ENCODE peak calls at places on chromosomes 4 and X, in four cellular contexts. U is mammary epithelial cell, A is lung, T is adrenal gland. G is an unnamed sample.

GRCh38 chrX:66074920-66075879 is 35.3 kb upstream of the VSIG4 start:
- DNase-seq in T (peak), A (no peak), U (no peak), G (no peak)

GRCh38 chr4:128416921-128417320 is 129.3 kb upstream of the PGRMC2 start:
- DNase-seq in U (no peak), T (no peak), A (no peak), G (peak)

GRCh38 chr4:71441186-71442169 is 102.7 kb downstream of the SLC4A4 start:
- DNase-seq in T (no peak), A (no peak), U (peak), G (no peak)

GRCh38 chr4:184375027-184375426 is 99.3 kb downstream of the IRF2 start:
- DNase-seq in T (no peak), U (peak), A (no peak), G (no peak)

GRCh38 chrX:150038977-150039599 is 100.8 kb upstream of the EOLA2 start:
- DNase-seq in A (no peak), T (no peak), U (no peak), G (no peak)

GRCh38 chr4:139189417-139189749 is 12.4 kb upstream of the ELF2 start:
- DNase-seq in U (no peak), A (no peak), T (no peak), G (no peak)

GRCh38 chrX:69189972-69190371 is 24.7 kb upstream of the PJA1 start:
- DNase-seq in A (peak), U (no peak), T (no peak), G (no peak)

GRCh38 chr4:147801820-147802219 is 69.9 kb downstream of the ARHGAP10 start:
- DNase-seq in T (no peak), A (no peak), U (no peak), G (no peak)

GRCh38 chr4:116150152-116150551 is 935.2 kb downstream of the TRAM1L1 start:
- DNase-seq in T (no peak), U (no peak), A (no peak), G (no peak)

DNA sequence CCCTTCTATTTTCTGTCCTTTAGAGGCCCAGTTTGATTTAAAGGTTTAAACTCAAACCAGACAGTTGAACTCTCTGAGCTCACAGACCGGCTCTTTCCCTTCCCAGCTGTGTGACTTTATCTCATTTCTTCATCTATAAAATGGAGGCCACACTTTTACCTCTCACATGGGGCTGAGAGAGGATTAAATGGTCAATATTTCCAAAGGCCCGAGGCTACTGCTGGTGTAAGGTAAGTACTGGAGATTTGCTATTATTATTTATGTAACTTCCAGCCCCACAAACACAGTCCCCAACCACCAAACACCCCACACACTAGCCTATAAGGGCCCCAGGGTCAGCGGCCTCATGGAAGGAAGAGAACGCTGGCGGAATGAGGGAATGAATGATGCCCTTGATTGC is 13.6 kb upstream of the CYTL1 start:
- DNase-seq in A (no peak), U (no peak), T (no peak), G (no peak)
- TF ChIP-seq CTCF in A (no peak), U (no peak), T (no peak), G (no peak)

DNA sequence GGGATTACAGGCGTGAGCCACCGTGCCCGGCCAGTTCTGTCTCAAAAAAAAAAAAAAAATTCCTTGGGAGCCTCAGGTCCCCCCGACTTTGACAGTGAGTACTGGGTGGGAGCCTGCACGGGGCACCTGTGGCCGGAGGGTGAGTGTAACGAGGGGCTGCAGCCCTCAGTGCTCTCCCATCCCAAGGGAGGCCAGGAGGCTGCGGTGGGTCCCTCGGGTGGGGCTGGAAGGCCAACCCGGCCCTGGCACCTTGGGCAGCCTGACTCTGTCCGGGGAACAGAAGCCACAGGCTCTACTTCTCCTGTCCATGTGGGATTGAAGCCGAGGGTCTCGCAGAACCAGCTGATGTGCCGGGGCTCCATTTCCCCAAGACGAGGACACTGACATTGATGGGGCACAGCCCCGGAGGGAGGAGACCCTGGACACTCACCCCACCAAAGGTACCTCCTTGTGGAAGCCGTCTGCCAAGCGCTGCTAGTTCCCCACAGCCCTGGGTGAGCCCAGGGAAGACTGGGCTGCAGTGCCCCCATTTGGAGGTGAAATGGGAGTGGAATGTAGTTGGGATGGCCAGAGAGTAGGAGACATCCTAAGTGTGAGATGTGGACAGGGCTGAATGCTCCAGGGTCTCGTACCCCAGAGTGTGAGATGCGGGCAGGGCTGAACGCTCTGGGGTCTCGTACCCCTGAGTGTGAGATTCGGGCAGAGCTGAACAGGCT is 2.3 kb upstream of the SLC26A1 start:
- DNase-seq in T (no peak), U (no peak), A (no peak), G (no peak)
- TF ChIP-seq CTCF in T (no peak), U (peak), A (no peak), G (no peak)

DNA sequence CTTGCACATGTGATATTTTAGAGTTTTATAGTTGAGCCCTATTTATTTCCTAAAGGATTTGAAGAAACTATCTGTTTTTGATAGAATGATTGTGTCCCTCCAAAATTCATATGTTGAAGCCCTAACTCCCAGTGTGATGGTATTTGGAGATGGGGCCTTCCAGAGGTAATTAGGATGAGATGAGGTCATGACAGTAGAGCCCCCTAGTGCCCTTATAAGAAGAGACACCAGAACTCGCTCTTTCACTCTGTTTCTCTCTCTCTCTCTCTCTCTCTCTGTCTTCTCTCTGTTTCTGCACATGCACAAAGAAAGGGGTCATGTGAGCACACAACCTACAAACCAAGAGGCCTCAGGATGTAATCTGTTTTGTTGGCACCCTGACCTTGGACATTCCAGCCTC is 921.9 kb upstream of the DIAPH2 start:
- DNase-seq in A (no peak), U (no peak), T (no peak), G (no peak)
- TF ChIP-seq CTCF in A (no peak), U (peak), T (no peak), G (peak)

GRCh38 chr4:126223784-126224407 is 909.1 kb downstream of the FAT4 start:
- DNase-seq in T (no peak), U (peak), A (no peak), G (no peak)
- TF ChIP-seq CTCF in T (peak), U (peak), A (no peak), G (peak)

GRCh38 chrX:63934160-63934559 is 149.1 kb upstream of the ARHGEF9 start:
- DNase-seq in A (no peak), T (no peak), U (no peak), G (no peak)

GRCh38 chrX:63932907-63933306 is 147.9 kb upstream of the ARHGEF9 start:
- DNase-seq in U (no peak), A (no peak), T (no peak), G (no peak)

GRCh38 chrX:63932006-63932405 is 147.0 kb upstream of the ARHGEF9 start:
- DNase-seq in U (no peak), A (no peak), T (no peak), G (no peak)

GRCh38 chrX:63929608-63930007 is 144.6 kb upstream of the ARHGEF9 start:
- DNase-seq in T (no peak), A (no peak), U (no peak), G (no peak)

DNA sequence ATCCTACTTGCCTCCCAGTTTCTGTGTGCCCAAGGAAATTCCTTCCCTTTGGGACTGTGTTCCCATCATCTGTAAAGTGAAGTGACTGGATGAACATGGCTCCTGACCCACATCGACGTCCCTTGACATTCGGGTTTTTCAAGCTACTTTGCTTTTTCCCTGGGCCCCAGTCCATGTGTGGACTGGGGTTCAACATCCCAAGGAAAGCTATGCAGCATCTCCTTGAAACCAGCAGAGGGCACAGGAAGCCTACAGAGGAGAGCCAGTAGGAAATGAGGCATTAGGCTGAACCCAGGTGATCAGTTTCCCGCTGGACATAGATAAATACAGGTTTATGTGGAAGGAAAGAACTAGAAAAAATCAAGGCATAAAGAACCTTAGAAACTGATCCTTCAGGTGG is 145.1 kb upstream of the ARHGEF9 start:
- DNase-seq in U (peak), A (no peak), T (no peak), G (no peak)
- TF ChIP-seq CTCF in U (peak), A (no peak), T (no peak), G (peak)

GRCh38 chrX:130118396-130118795 is 8.1 kb upstream of the ELF4 start:
- DNase-seq in T (no peak), U (peak), A (no peak), G (peak)

GRCh38 chrX:130118941-130119640 is 8.8 kb upstream of the ELF4 start:
- DNase-seq in T (no peak), A (no peak), U (peak), G (no peak)

GRCh38 chrX:130120321-130120731 is 10.0 kb upstream of the ELF4 start:
- DNase-seq in A (no peak), T (no peak), U (no peak), G (no peak)

GRCh38 chrX:130121505-130121800 is 11.2 kb upstream of the ELF4 start:
- DNase-seq in T (no peak), A (no peak), U (no peak), G (no peak)

GRCh38 chrX:130120746-130121504 is 10.6 kb upstream of the ELF4 start:
- DNase-seq in U (peak), T (peak), A (peak), G (no peak)
- TF ChIP-seq CTCF in U (peak), T (peak), A (no peak), G (peak)

G was measured in brain microvascular endothelial cell.